ENCODE peak calls at places on chromosome 12, in seven cellular contexts. T is hepatocyte, G is GM23248, Z is PC-3, J is fibroblast of lung, R is HCT116, I is astrocyte. Q is an unnamed sample.

GRCh38 chr12:106161491-106161890 is 22.7 kb upstream of the NUAK1 start:
- DNase-seq in T (no peak), G (no peak), J (no peak), Z (no peak), R (no peak), I (no peak), Q (no peak)

GRCh38 chr12:116365114-116365513 is 87.6 kb upstream of the MED13L start:
- DNase-seq in Z (peak), T (no peak), G (no peak), I (no peak), R (no peak), J (no peak), Q (no peak)

GRCh38 chr12:30010071-30011052 is 226.6 kb upstream of the TMTC1 start:
- DNase-seq in G (no peak), J (no peak), Z (peak), I (peak), T (no peak), R (no peak), Q (no peak)

GRCh38 chr12:111160350-111161142 is 208.3 kb downstream of the PHETA1 start:
- DNase-seq in T (no peak), R (no peak), G (no peak), J (no peak), Z (no peak), I (no peak), Q (no peak)

GRCh38 chr12:97837401-97837800 is 374.8 kb downstream of the RMST start:
- DNase-seq in R (no peak), T (peak), J (peak), Z (peak), G (peak), I (peak), Q (peak)

GRCh38 chr12:30978639-30979038 is 52.1 kb downstream of the TSPAN11 start:
- DNase-seq in G (no peak), J (peak), R (no peak), I (no peak), T (no peak), Z (no peak), Q (no peak)

GRCh38 chr12:15629108-15629507 is 160.1 kb downstream of the EPS8 start:
- DNase-seq in J (peak), G (peak), Z (peak), T (peak), R (peak), I (peak), Q (peak)

GRCh38 chr12:39966251-39966650 is 139.6 kb downstream of the SLC2A13 start:
- DNase-seq in I (no peak), T (no peak), G (no peak), J (no peak), R (no peak), Z (no peak), Q (no peak)

GRCh38 chr12:356276-356988 is 32.7 kb downstream of the KDM5A start:
- DNase-seq in I (peak), T (no peak), R (no peak), J (no peak), Z (no peak), G (peak), Q (peak)

GRCh38 chr12:48067250-48067938 is 38.5 kb downstream of the SENP1 start:
- DNase-seq in R (no peak), J (no peak), Z (no peak), T (no peak), I (no peak), G (no peak), Q (no peak)

GRCh38 chr12:124520258-124520657 is 47.2 kb downstream of the NCOR2 start:
- DNase-seq in R (no peak), Z (peak), I (peak), J (no peak), G (peak), T (no peak), Q (peak)

GRCh38 chr12:31485570-31485969 is 105.4 kb downstream of the DENND5B start:
- DNase-seq in R (no peak), I (no peak), G (no peak), T (no peak), Z (no peak), J (no peak), Q (no peak)

GRCh38 chr12:15756822-15757221 is 32.4 kb downstream of the EPS8 start:
- DNase-seq in Z (peak), I (peak), G (peak), R (no peak), T (no peak), J (peak), Q (peak)

GRCh38 chr12:124550123-124551089 is 17.0 kb downstream of the NCOR2 start:
- DNase-seq in J (no peak), G (no peak), Z (peak), R (no peak), T (no peak), I (no peak), Q (no peak)

GRCh38 chr12:97276621-97277020 is 186.0 kb upstream of the RMST start:
- DNase-seq in J (no peak), Z (no peak), I (no peak), T (no peak), G (no peak), R (no peak), Q (no peak)

GRCh38 chr12:128266559-128267245 is at the start of gene TMEM132C:
- DNase-seq in G (no peak), T (peak), I (no peak), R (no peak), Z (no peak), J (no peak), Q (no peak)

GRCh38 chr12:46221255-46222128 is 47.4 kb downstream of the SLC38A1 start:
- DNase-seq in I (peak), Z (peak), T (no peak), G (peak), R (no peak), J (peak), Q (peak)

GRCh38 chr12:12432373-12432772 is 75.5 kb downstream of the BORCS5 start:
- DNase-seq in Z (peak), T (peak), I (peak), G (peak), R (no peak), J (peak), Q (peak)

GRCh38 chr12:26857465-26858176 is 24.6 kb upstream of the ITPR2 start:
- DNase-seq in I (no peak), T (no peak), Z (no peak), R (no peak), G (no peak), J (no peak), Q (no peak)

GRCh38 chr12:113154351-113154973 is 4.9 kb downstream of the CFAP73 start:
- DNase-seq in Z (no peak), G (peak), I (no peak), T (peak), R (no peak), J (peak), Q (no peak)

GRCh38 chr12:113302925-113303640 is 31.8 kb downstream of the SLC8B1 start:
- DNase-seq in G (no peak), T (no peak), I (no peak), R (no peak), Z (no peak), J (no peak), Q (no peak)

GRCh38 chr12:51374346-51374745 is 16.9 kb downstream of the GALNT6 start:
- DNase-seq in G (no peak), T (no peak), I (no peak), J (peak), Z (no peak), R (no peak), Q (no peak)

GRCh38 chr12:20646239-20646827 is 48.8 kb upstream of the SLCO1C1 start:
- DNase-seq in I (peak), Z (peak), R (peak), J (peak), G (peak), T (peak), Q (peak)

GRCh38 chr12:122159879-122160278 is 14.1 kb downstream of the IL31 start:
- DNase-seq in R (no peak), I (no peak), T (no peak), Z (no peak), G (no peak), J (no peak), Q (no peak)

GRCh38 chr12:122160761-122161160 is 13.3 kb downstream of the IL31 start:
- DNase-seq in J (no peak), R (no peak), I (no peak), G (no peak), T (no peak), Z (no peak), Q (no peak)

GRCh38 chr12:122158700-122159285 is 15.2 kb downstream of the IL31 start:
- DNase-seq in T (no peak), I (no peak), G (no peak), J (no peak), R (no peak), Z (no peak), Q (peak)

GRCh38 chr12:122152754-122153153 is 21.3 kb downstream of the IL31 start:
- DNase-seq in R (no peak), J (peak), T (no peak), Z (no peak), I (no peak), G (no peak), Q (no peak)

GRCh38 chr12:122155705-122156104 is 18.3 kb downstream of the IL31 start:
- DNase-seq in J (no peak), T (no peak), G (no peak), R (no peak), Z (no peak), I (no peak), Q (no peak)
- TF ChIP-seq EZH2 in J (no peak), T (no peak), G (no peak), R (no peak), Z (no peak), I (no peak), Q (no peak)

DNA sequence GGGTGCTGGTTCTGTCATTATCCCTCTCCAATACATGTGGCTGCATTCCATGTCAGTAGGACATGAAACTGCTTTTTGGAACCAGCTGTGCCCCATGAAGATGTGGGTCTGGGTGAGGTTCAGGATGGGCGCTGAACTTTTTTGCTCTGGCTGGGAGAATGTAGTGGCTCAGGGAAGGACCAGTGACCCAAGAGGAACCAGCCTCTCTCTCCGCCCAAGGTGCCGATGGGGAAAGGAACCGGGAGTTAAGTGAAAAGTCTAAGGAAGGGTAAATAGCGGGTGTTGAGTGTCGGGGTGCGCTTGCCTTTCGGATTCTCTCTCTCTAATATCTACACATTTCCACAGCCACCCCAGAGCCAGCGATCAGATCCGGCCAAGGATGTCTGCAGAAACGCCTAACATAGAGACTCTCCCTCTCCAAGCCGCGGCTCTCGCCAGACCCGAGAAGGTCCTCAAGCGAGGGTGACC is 7.8 kb downstream of the ARHGEF25 start:
- DNase-seq in Z (no peak), G (no peak), I (no peak), R (no peak), T (no peak), J (no peak), Q (no peak)
- TF ChIP-seq EZH2 in Z (no peak), G (no peak), I (no peak), R (no peak), T (no peak), J (no peak), Q (no peak)

GRCh38 chr12:27971606-27972005 is 927 bp downstream of the PTHLH start:
- DNase-seq in R (no peak), J (no peak), T (peak), G (no peak), I (no peak), Z (peak), Q (no peak)

GRCh38 chr12:27975222-27976136 is 2.9 kb upstream of the PTHLH start:
- DNase-seq in R (no peak), T (peak), G (peak), I (peak), Z (peak), J (peak), Q (no peak)

GRCh38 chr12:27973487-27973890 is 956 bp upstream of the PTHLH start:
- DNase-seq in R (no peak), J (peak), Z (peak), G (peak), I (no peak), T (no peak), Q (no peak)

GRCh38 chr12:27972721-27973120 is at the start of gene PTHLH:
- DNase-seq in I (no peak), Z (peak), R (no peak), G (peak), T (no peak), J (no peak), Q (no peak)

GRCh38 chr12:27974735-27975221 is 2.2 kb upstream of the PTHLH start:
- DNase-seq in I (no peak), Z (no peak), T (no peak), J (no peak), R (no peak), G (no peak), Q (no peak)
- TF ChIP-seq EZH2 in I (no peak), Z (no peak), T (peak), J (no peak), R (no peak), G (no peak), Q (no peak)

DNA sequence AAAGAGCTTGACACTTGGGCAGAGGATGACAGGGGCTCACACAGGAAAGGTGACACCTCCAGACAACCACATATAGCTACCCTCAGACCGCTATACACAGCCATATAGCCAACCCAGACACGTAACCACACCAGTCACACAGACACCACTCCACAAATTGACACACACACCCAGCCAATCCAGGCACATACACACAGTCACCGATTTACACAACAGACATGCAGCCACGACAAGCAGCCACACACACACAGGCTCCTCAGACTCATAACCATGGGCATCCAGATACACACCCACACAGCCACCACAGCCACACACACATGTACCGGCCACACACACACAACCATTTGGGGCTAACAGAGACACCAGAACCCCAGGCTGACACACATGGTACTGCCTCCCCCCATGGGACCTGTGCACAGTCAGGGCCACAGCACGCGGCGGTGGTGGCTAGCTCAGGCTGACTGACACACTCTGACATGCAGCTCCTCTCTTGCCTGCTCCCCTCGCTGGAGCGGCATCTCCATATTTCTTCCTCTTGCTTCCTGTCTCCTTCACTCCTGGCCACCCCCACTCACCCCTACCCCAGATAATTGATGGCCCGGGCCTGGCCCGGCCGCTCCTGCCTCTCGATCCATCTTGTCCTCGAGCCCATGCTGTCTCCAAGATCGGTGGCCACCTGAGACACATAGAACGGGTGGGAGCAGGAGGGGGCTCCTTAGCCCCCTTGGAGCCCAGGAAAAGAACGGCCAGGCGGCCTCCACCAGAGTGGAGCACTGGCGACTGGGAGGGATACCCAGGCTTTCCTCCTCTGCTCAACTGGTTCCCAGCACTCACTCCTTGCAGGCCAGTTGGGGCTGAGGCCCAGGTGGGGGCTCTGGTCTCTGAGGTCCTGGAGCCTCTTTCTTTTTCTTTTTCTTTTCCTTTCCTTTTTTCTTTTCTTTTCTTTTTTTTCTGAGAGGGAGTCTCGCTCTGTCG is 6.0 kb upstream of the SHMT2 start:
- DNase-seq in R (no peak), I (no peak), Z (no peak), G (no peak), T (no peak), J (no peak), Q (no peak)
- TF ChIP-seq EZH2 in R (no peak), I (no peak), Z (no peak), G (no peak), T (no peak), J (no peak), Q (no peak)

DNA sequence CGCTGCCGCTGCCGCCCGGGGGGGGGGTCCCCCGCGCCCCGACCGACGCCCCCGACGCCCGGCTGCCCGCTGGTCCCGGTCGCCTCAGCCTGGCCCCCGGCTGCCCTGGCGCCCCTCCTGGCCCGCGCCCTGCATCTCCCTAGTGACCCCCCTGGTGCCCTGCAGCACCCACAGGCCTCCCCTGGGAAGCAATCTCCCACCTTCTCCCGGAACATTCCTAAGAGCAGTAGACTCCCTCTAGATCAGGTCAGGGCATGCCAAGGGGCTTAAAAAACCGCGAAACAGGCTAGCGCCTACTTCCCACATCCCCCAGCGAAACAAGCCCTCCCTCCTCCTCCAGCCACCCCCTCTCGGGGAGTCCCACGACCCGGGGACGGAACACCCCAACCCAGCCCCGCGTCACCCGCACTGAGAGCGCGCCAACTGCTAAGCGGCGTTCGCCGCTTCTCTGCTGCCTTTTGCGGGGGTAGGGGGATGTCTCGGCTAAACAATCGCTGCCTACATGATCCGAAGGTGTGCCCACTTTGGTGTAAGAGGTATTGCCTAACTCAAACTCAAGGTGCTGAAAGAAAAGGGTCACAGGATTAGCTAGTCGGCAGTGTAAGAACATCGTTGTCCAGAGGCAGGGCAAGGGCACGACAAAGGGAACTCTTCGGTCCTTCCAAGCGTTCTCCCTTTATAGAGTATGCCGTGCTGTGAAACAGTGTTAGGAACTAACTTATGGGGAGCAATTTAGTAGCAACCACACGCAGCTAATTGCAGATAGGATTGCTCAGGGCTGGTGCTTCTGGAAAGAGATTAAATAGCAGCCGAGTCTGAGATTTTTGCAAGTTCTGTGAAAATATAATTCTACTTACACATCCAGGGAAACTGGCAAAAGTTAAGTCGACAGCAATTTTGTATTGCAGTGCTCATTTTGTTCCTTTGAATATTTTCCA is 617 bp upstream of the NTN4 start:
- DNase-seq in I (no peak), G (peak), J (peak), T (peak), R (no peak), Z (peak), Q (peak)
- TF ChIP-seq EZH2 in I (peak), G (no peak), J (peak), T (peak), R (peak), Z (no peak), Q (no peak)